ENCODE peak calls at places on chromosomes 5 and 9, in eight cellular contexts. Z is PC-3, I is IMR-90, H is keratinocyte, M is mammary epithelial cell, X is neuronal stem cell, S is HCT116, R is MM.1S. T is an unnamed sample.

GRCh38 chr5:143372187-143372829 is 31.2 kb downstream of the NR3C1 start:
- DNase-seq in H (no peak), Z (peak; percentile 70), I (peak; percentile 42), X (no peak), M (peak; percentile 75), S (no peak), R (no peak), T (no peak)

GRCh38 chr5:92019376-92019990 is 636.4 kb upstream of the ARRDC3 start:
- DNase-seq in H (no peak), S (peak; percentile 33), M (peak; percentile 48), I (peak; percentile 30), R (peak; percentile 48), Z (peak; percentile 62), X (no peak), T (no peak)

GRCh38 chr5:124706041-124706440 is 40.4 kb downstream of the ZNF608 start:
- DNase-seq in I (no peak), R (no peak), Z (no peak), H (no peak), M (no peak), X (no peak), S (no peak), T (no peak)

GRCh38 chr9:115263731-115264130 is 145.8 kb upstream of the TNC start:
- DNase-seq in Z (no peak), I (peak; percentile 66), M (peak; percentile 63), R (no peak), X (no peak), S (no peak), H (no peak), T (no peak)

GRCh38 chr9:37999501-38000189 is 69.4 kb downstream of the SHB start:
- DNase-seq in X (no peak), I (peak; percentile 61), R (no peak), H (no peak), S (no peak), Z (peak; percentile 82), M (peak; percentile 84), T (peak; percentile 37)

GRCh38 chr9:112239284-112239683 is 64.2 kb upstream of the SUSD1 start:
- DNase-seq in R (no peak), S (peak; percentile 7), M (no peak), X (no peak), I (no peak), H (no peak), Z (no peak), T (no peak)

GRCh38 chr5:159582756-159583523 is 252.7 kb upstream of the IL12B start:
- DNase-seq in Z (peak; percentile 73), H (peak; percentile 59), I (peak; percentile 18), R (no peak), X (no peak), S (peak; percentile 61), M (peak; percentile 69), T (no peak)

GRCh38 chr9:100377015-100377414 is 24.3 kb upstream of the TEX10 start:
- DNase-seq in S (no peak), R (no peak), H (no peak), M (no peak), X (no peak), Z (no peak), I (peak; percentile 15), T (no peak)

GRCh38 chr5:157575096-157575872 is at the start of gene ADAM19:
- DNase-seq in H (no peak), M (peak; percentile 66), X (peak; percentile 69), I (peak; percentile 53), Z (peak; percentile 86), R (no peak), S (no peak), T (peak; percentile 85)

GRCh38 chr9:20319641-20320337 is 302.5 kb downstream of the MLLT3 start:
- DNase-seq in Z (peak; percentile 19), H (peak; percentile 92), R (no peak), M (peak; percentile 85), S (peak; percentile 8), X (no peak), I (peak; percentile 88), T (no peak)

GRCh38 chr5:127447822-127448221 is 69.6 kb upstream of the PRRC1 start:
- DNase-seq in S (no peak), X (no peak), R (no peak), I (peak; percentile 74), Z (no peak), M (no peak), H (no peak), T (no peak)

GRCh38 chr5:134594797-134595457 is 37.7 kb downstream of the SAR1B start:
- DNase-seq in R (peak; percentile 93), Z (no peak), X (no peak), M (no peak), S (no peak), H (no peak), I (no peak), T (no peak)

GRCh38 chr5:115160975-115161475 is 8.7 kb downstream of the TRIM36 start:
- DNase-seq in I (no peak), R (no peak), Z (no peak), S (no peak), M (no peak), H (no peak), X (no peak), T (no peak)

GRCh38 chr9:98795295-98795955 is 930 bp downstream of the ANKS6 start:
- DNase-seq in R (no peak), Z (no peak), H (no peak), I (no peak), M (no peak), X (no peak), S (no peak), T (no peak)

GRCh38 chr5:175739973-175740372 is 82.1 kb downstream of the HRH2 start:
- DNase-seq in I (no peak), X (no peak), S (no peak), M (no peak), Z (no peak), H (no peak), R (no peak), T (no peak)

GRCh38 chr9:99085949-99086948 is 18.7 kb upstream of the TGFBR1 start:
- DNase-seq in R (no peak), S (no peak), I (peak; percentile 90), X (no peak), H (no peak), Z (no peak), M (no peak), T (no peak)

GRCh38 chr5:173882632-173883031 is 5.5 kb upstream of the CPEB4 start:
- DNase-seq in R (no peak), H (peak; percentile 64), S (peak; percentile 13), M (peak; percentile 60), I (peak; percentile 11), Z (peak; percentile 86), X (no peak), T (no peak)

GRCh38 chr5:16995372-16995771 is 59.3 kb upstream of the MYO10 start:
- DNase-seq in Z (no peak), I (no peak), H (no peak), M (no peak), R (no peak), S (no peak), X (no peak), T (no peak)
- H2AFZ ChIP-seq in Z (peak overlapping the region; percentile 9), I (peak overlapping the region; percentile 66), H (peak overlapping the region; percentile 16), M (no peak overlapping the region), R (no peak overlapping the region), S (no peak overlapping the region), X (peak overlapping the region; percentile 55), T (peak overlapping the region; percentile 4)

GRCh38 chr9:124272118-124272517 is 14.4 kb downstream of the NEK6 start:
- DNase-seq in X (no peak), M (no peak), H (no peak), Z (no peak), R (no peak), S (no peak), I (no peak), T (peak; percentile 39)
- H3K9ac ChIP-seq in X (no peak overlapping the region), M (no peak overlapping the region), H (no peak overlapping the region), Z (no peak overlapping the region), R (no peak overlapping the region), S (no peak overlapping the region), I (no peak overlapping the region), T (peak overlapping the region; percentile 17)

GRCh38 chr5:121285861-121286527 is 565.7 kb upstream of the FTMT start:
- DNase-seq in M (no peak), X (no peak), Z (no peak), S (no peak), I (peak; percentile 38), H (no peak), R (no peak), T (no peak)
- H2AFZ ChIP-seq in M (no peak overlapping the region), X (no peak overlapping the region), Z (no peak overlapping the region), S (peak overlapping the region; percentile 27), I (no peak overlapping the region), H (no peak overlapping the region), R (no peak overlapping the region), T (no peak overlapping the region)

DNA sequence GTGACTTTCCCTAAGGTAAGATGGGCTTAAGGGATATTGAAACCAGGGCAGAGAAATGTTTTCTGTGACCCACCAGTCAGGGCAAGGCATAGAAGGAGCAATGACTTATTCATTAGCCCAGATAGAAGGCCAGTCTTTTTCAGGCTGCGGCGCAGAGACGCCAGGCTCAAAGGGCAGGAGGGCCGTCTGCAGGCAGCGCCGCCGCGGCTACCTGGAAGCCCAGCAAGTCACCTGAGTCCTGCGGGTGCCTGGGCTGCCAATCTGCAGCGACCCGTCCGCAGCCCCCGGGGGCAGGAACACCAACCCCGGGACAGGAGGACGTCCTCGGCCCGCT is 322 bp upstream of the SH3GL2 start:
- DNase-seq in M (no peak), Z (no peak), X (no peak), I (no peak), S (no peak), H (no peak), R (no peak), T (no peak)
- H3K9ac ChIP-seq in M (no peak overlapping the region), Z (no peak overlapping the region), X (no peak overlapping the region), I (no peak overlapping the region), S (no peak overlapping the region), H (no peak overlapping the region), R (peak overlapping the region; percentile 31), T (no peak overlapping the region)

T was measured in neural progenitor cell.